ENCODE peak calls at places on chromosomes 2 and 18, in six cellular contexts. One of them, this sample, is unnamed.

GRCh38 chr18:28657836-28658410 is 481.0 kb upstream of the CDH2 start:
- DNase-seq in HepG2: no peak
- DNase-seq in K562: no peak
- DNase-seq in H1: no peak
- DNase-seq in GM12878: no peak
- DNase-seq in GM12891: no peak
- DNase-seq in this sample: no peak

GRCh38 chr18:57581301-57581934 is 5.1 kb downstream of the FECH start:
- DNase-seq in K562: no peak
- DNase-seq in GM12878: peak; percentile 42
- DNase-seq in HepG2: no peak
- DNase-seq in H1: no peak
- DNase-seq in GM12891: peak; percentile 28
- DNase-seq in this sample: no peak

GRCh38 chr2:153519260-153519875 is 40.8 kb upstream of the RPRM start:
- DNase-seq in GM12878: peak; percentile 8
- DNase-seq in H1: peak; percentile 81
- DNase-seq in GM12891: no peak
- DNase-seq in K562: peak; percentile 40
- DNase-seq in HepG2: peak; percentile 50
- DNase-seq in this sample: no peak

GRCh38 chr2:65608391-65608790 is 176.0 kb upstream of the SPRED2 start:
- DNase-seq in K562: no peak
- DNase-seq in GM12891: no peak
- DNase-seq in GM12878: no peak
- DNase-seq in H1: no peak
- DNase-seq in HepG2: no peak
- DNase-seq in this sample: no peak

GRCh38 chr2:221571108-221571390 is 1.1 kb downstream of the EPHA4 start:
- DNase-seq in HepG2: no peak
- DNase-seq in H1: no peak
- DNase-seq in GM12878: no peak
- DNase-seq in K562: no peak
- DNase-seq in GM12891: no peak
- DNase-seq in this sample: no peak

GRCh38 chr2:8458461-8459459 is 223.1 kb upstream of the ID2 start:
- DNase-seq in H1: no peak
- DNase-seq in GM12891: no peak
- DNase-seq in K562: no peak
- DNase-seq in HepG2: no peak
- DNase-seq in GM12878: no peak
- DNase-seq in this sample: no peak

GRCh38 chr2:119423811-119424210 is 7.8 kb upstream of the TMEM37 start:
- DNase-seq in GM12891: no peak
- DNase-seq in K562: no peak
- DNase-seq in GM12878: no peak
- DNase-seq in H1: no peak
- DNase-seq in HepG2: no peak
- DNase-seq in this sample: no peak

GRCh38 chr2:210707900-210708299 is 151.5 kb downstream of the CPS1 start:
- DNase-seq in H1: no peak
- DNase-seq in HepG2: no peak
- DNase-seq in K562: no peak
- DNase-seq in GM12891: no peak
- DNase-seq in GM12878: no peak
- DNase-seq in this sample: no peak

GRCh38 chr2:32061973-32062861 is 1.1 kb upstream of the SPAST start:
- DNase-seq in K562: peak; percentile 62
- DNase-seq in GM12891: no peak
- DNase-seq in HepG2: peak; percentile 78
- DNase-seq in H1: peak; percentile 55
- DNase-seq in GM12878: no peak
- DNase-seq in this sample: no peak

GRCh38 chr2:96923810-96924774 is 54.2 kb upstream of the SEMA4C start:
- DNase-seq in K562: peak; percentile 84
- DNase-seq in GM12891: no peak
- DNase-seq in H1: no peak
- DNase-seq in HepG2: no peak
- DNase-seq in GM12878: no peak
- DNase-seq in this sample: no peak

GRCh38 chr2:141392517-141393213 is 738.2 kb downstream of the LRP1B start:
- DNase-seq in HepG2: peak; percentile 42
- DNase-seq in H1: no peak
- DNase-seq in K562: no peak
- DNase-seq in GM12891: no peak
- DNase-seq in GM12878: no peak
- DNase-seq in this sample: no peak

GRCh38 chr2:44964704-44965343 is 23.3 kb downstream of the SIX3 start:
- DNase-seq in GM12891: no peak
- DNase-seq in K562: peak; percentile 28
- DNase-seq in GM12878: no peak
- DNase-seq in HepG2: no peak
- DNase-seq in H1: peak; percentile 78
- DNase-seq in this sample: peak; percentile 41

GRCh38 chr18:45621068-45621511 is 5.8 kb downstream of the SLC14A2 start:
- DNase-seq in K562: peak; percentile 54
- DNase-seq in H1: peak; percentile 56
- DNase-seq in HepG2: peak; percentile 14
- DNase-seq in GM12891: peak; percentile 53
- DNase-seq in GM12878: no peak
- DNase-seq in this sample: peak; percentile 36

GRCh38 chr2:143581989-143582719 is 452.9 kb downstream of the ARHGAP15 start:
- DNase-seq in GM12891: no peak
- DNase-seq in HepG2: no peak
- DNase-seq in GM12878: no peak
- DNase-seq in K562: no peak
- DNase-seq in H1: no peak
- DNase-seq in this sample: no peak

GRCh38 chr18:26521617-26522016 is 26.7 kb downstream of the KCTD1 start:
- DNase-seq in H1: no peak
- DNase-seq in GM12878: no peak
- DNase-seq in GM12891: no peak
- DNase-seq in K562: no peak
- DNase-seq in HepG2: no peak
- DNase-seq in this sample: no peak

DNA sequence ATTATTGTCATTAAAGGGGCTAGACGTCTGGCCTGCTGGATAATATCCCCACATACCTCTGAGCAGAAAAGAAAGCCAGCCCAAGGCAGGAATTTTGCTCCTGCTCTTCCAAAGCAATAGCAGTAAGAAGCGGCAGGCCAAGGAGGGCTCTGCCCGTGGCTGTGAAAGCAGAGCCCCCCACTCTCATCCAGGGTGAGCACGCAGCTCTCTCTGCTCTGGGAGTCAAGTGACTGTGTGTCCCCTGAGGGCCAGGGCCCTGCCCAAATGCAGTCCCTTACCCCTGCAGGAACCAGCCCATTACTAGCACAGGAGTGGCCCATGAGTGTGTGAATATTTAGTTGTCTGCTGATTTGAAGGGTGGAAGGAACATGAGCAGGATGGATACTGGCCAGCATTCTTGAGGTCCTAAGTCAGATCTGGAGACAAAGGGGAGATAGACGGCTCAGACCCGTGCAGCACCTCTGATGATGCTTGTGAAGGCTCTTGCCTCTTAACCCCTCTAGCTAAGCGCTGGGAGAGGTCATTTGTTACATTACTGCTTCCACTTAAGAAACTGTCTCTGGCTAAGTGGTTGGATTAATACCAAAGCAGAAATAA is 69.7 kb upstream of the FOSL2 start:
- DNase-seq in K562: no peak
- DNase-seq in GM12891: no peak
- DNase-seq in GM12878: no peak
- DNase-seq in HepG2: no peak
- DNase-seq in H1: no peak
- DNase-seq in this sample: no peak
- TF ChIP-seq TAF1 in K562: no peak
- TF ChIP-seq TAF1 in GM12891: no peak
- TF ChIP-seq TAF1 in GM12878: no peak
- TF ChIP-seq TAF1 in HepG2: no peak
- TF ChIP-seq TAF1 in H1: no peak
- TF ChIP-seq TAF1 in this sample: no peak

GRCh38 chr2:215979615-215980014 is 33.7 kb downstream of the MREG start:
- DNase-seq in K562: no peak
- DNase-seq in H1: no peak
- DNase-seq in GM12878: no peak
- DNase-seq in HepG2: no peak
- DNase-seq in GM12891: peak; percentile 30
- DNase-seq in this sample: no peak

GRCh38 chr2:215981135-215981534 is 32.2 kb downstream of the MREG start:
- DNase-seq in K562: no peak
- DNase-seq in H1: no peak
- DNase-seq in HepG2: peak; percentile 36
- DNase-seq in GM12878: no peak
- DNase-seq in GM12891: no peak
- DNase-seq in this sample: no peak

GRCh38 chr2:215983581-215984351 is 29.6 kb downstream of the MREG start:
- DNase-seq in GM12891: no peak
- DNase-seq in HepG2: no peak
- DNase-seq in H1: no peak
- DNase-seq in GM12878: no peak
- DNase-seq in K562: no peak
- DNase-seq in this sample: no peak

DNA sequence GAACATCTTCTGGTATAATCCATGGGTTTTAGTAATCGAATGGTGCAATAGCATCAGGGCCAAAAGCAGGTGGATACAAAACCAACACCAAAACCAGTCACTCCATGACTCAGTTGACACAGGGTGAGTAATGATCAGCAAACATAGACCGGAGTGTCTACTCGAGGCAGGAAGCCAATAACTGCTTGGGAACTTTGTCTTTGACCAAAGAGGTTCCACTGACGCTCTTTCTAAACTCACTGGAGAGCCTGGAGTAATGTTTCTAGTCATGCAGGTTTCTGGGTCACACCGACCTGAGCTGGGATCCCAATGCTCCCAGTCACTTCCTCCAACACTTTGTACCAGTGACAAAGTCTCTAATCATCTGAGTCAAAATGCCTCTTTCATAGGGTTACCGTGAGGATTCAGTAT is 30.9 kb downstream of the MREG start:
- DNase-seq in H1: no peak
- DNase-seq in GM12891: no peak
- DNase-seq in GM12878: peak; percentile 57
- DNase-seq in K562: no peak
- DNase-seq in HepG2: peak; percentile 97
- DNase-seq in this sample: no peak
- TF ChIP-seq POLR2A in H1: no peak
- TF ChIP-seq POLR2A in GM12891: no peak
- TF ChIP-seq POLR2A in GM12878: no peak
- TF ChIP-seq POLR2A in K562: no peak
- TF ChIP-seq POLR2A in HepG2: no peak
- TF ChIP-seq POLR2A in this sample: no peak

GRCh38 chr2:226439337-226439736 is 360.3 kb downstream of the IRS1 start:
- DNase-seq in GM12878: no peak
- DNase-seq in HepG2: no peak
- DNase-seq in GM12891: no peak
- DNase-seq in H1: no peak
- DNase-seq in K562: no peak
- DNase-seq in this sample: no peak
- TF ChIP-seq TAF1 in GM12878: no peak
- TF ChIP-seq TAF1 in HepG2: no peak
- TF ChIP-seq TAF1 in GM12891: no peak
- TF ChIP-seq TAF1 in H1: no peak
- TF ChIP-seq TAF1 in K562: no peak
- TF ChIP-seq TAF1 in this sample: no peak

GRCh38 chr2:5691659-5692529 is at the start of gene SOX11:
- DNase-seq in GM12878: no peak
- DNase-seq in H1: peak; percentile 96
- DNase-seq in GM12891: no peak
- DNase-seq in K562: no peak
- DNase-seq in HepG2: no peak
- DNase-seq in this sample: no peak
- TF ChIP-seq POLR2A in GM12878: no peak
- TF ChIP-seq POLR2A in H1: peak; percentile 89
- TF ChIP-seq POLR2A in GM12891: no peak
- TF ChIP-seq POLR2A in K562: no peak
- TF ChIP-seq POLR2A in HepG2: no peak
- TF ChIP-seq POLR2A in this sample: no peak

GRCh38 chr18:61833387-61833786 is 59.4 kb downstream of the RNF152 start:
- DNase-seq in K562: no peak
- DNase-seq in GM12878: peak; percentile 7
- DNase-seq in HepG2: no peak
- DNase-seq in H1: no peak
- DNase-seq in GM12891: no peak
- DNase-seq in this sample: no peak
- TF ChIP-seq TAF1 in K562: no peak
- TF ChIP-seq TAF1 in GM12878: no peak
- TF ChIP-seq TAF1 in HepG2: no peak
- TF ChIP-seq TAF1 in H1: no peak
- TF ChIP-seq TAF1 in GM12891: no peak
- TF ChIP-seq TAF1 in this sample: no peak

GRCh38 chr2:183038341-183039300 is at the start of gene NCKAP1:
- DNase-seq in H1: peak; percentile 99
- DNase-seq in K562: peak; percentile 92
- DNase-seq in GM12878: no peak
- DNase-seq in GM12891: peak; percentile 81
- DNase-seq in HepG2: peak; percentile 76
- DNase-seq in this sample: peak; percentile 77
- TF ChIP-seq POLR2A in H1: peak; percentile 16
- TF ChIP-seq POLR2A in K562: peak; percentile 84
- TF ChIP-seq POLR2A in GM12878: no peak
- TF ChIP-seq POLR2A in GM12891: no peak
- TF ChIP-seq POLR2A in HepG2: no peak
- TF ChIP-seq POLR2A in this sample: no peak

GRCh38 chr2:95379616-95379925 is 22.9 kb upstream of the FAHD2A start:
- DNase-seq in GM12891: no peak
- DNase-seq in HepG2: no peak
- DNase-seq in GM12878: no peak
- DNase-seq in K562: peak; percentile 49
- DNase-seq in H1: peak; percentile 73
- DNase-seq in this sample: no peak
- TF ChIP-seq TAF1 in GM12891: no peak
- TF ChIP-seq TAF1 in HepG2: no peak
- TF ChIP-seq TAF1 in GM12878: no peak
- TF ChIP-seq TAF1 in K562: no peak
- TF ChIP-seq TAF1 in H1: no peak
- TF ChIP-seq TAF1 in this sample: no peak